ENCODE peak calls at places on chromosomes 5 and 9, in eight cellular contexts. One of them, this sample, is unnamed.

GRCh38 chr9:89999534-90000370 is 394.9 kb downstream of the GADD45G start:
- DNase-seq in GM10248: peak; percentile 83
- DNase-seq in H9: no peak
- DNase-seq in stimulated activated CD4-positive, alpha-beta T cell treated with anti-CD3 and anti-CD28 coated beads, Interleukin-12 subunit alpha, Interleukin-12 subunit beta, amount 100 ng/mL, for 48 hours: peak; percentile 48
- DNase-seq in effector memory CD8-positive, alpha-beta T cell: peak; percentile 6
- DNase-seq in NCI-H774: peak; percentile 88
- DNase-seq in cardiac fibroblast: peak; percentile 50
- DNase-seq in CD8-positive, alpha-beta T cell: peak; percentile 36
- DNase-seq in this sample: no peak

GRCh38 chr9:20302229-20302628 is 320.1 kb downstream of the MLLT3 start:
- DNase-seq in cardiac fibroblast: no peak
- DNase-seq in effector memory CD8-positive, alpha-beta T cell: no peak
- DNase-seq in CD8-positive, alpha-beta T cell: no peak
- DNase-seq in NCI-H774: no peak
- DNase-seq in H9: no peak
- DNase-seq in stimulated activated CD4-positive, alpha-beta T cell treated with anti-CD3 and anti-CD28 coated beads, Interleukin-12 subunit alpha, Interleukin-12 subunit beta, amount 100 ng/mL, for 48 hours: no peak
- DNase-seq in GM10248: no peak
- DNase-seq in this sample: no peak

GRCh38 chr5:41683181-41683580 is 172.8 kb upstream of the PLCXD3 start:
- DNase-seq in effector memory CD8-positive, alpha-beta T cell: no peak
- DNase-seq in cardiac fibroblast: no peak
- DNase-seq in H9: no peak
- DNase-seq in stimulated activated CD4-positive, alpha-beta T cell treated with anti-CD3 and anti-CD28 coated beads, Interleukin-12 subunit alpha, Interleukin-12 subunit beta, amount 100 ng/mL, for 48 hours: no peak
- DNase-seq in GM10248: no peak
- DNase-seq in CD8-positive, alpha-beta T cell: no peak
- DNase-seq in NCI-H774: no peak
- DNase-seq in this sample: no peak

GRCh38 chr5:167696558-167697314 is 594.7 kb upstream of the WWC1 start:
- DNase-seq in effector memory CD8-positive, alpha-beta T cell: no peak
- DNase-seq in cardiac fibroblast: no peak
- DNase-seq in GM10248: no peak
- DNase-seq in NCI-H774: no peak
- DNase-seq in H9: no peak
- DNase-seq in stimulated activated CD4-positive, alpha-beta T cell treated with anti-CD3 and anti-CD28 coated beads, Interleukin-12 subunit alpha, Interleukin-12 subunit beta, amount 100 ng/mL, for 48 hours: no peak
- DNase-seq in CD8-positive, alpha-beta T cell: no peak
- DNase-seq in this sample: no peak

GRCh38 chr5:105739732-105740131 is 1931.0 kb downstream of the EFNA5 start:
- DNase-seq in effector memory CD8-positive, alpha-beta T cell: no peak
- DNase-seq in CD8-positive, alpha-beta T cell: no peak
- DNase-seq in stimulated activated CD4-positive, alpha-beta T cell treated with anti-CD3 and anti-CD28 coated beads, Interleukin-12 subunit alpha, Interleukin-12 subunit beta, amount 100 ng/mL, for 48 hours: no peak
- DNase-seq in GM10248: no peak
- DNase-seq in cardiac fibroblast: no peak
- DNase-seq in NCI-H774: no peak
- DNase-seq in H9: no peak
- DNase-seq in this sample: no peak

GRCh38 chr9:93188426-93189368 is 4.8 kb downstream of the WNK2 start:
- DNase-seq in NCI-H774: no peak
- DNase-seq in stimulated activated CD4-positive, alpha-beta T cell treated with anti-CD3 and anti-CD28 coated beads, Interleukin-12 subunit alpha, Interleukin-12 subunit beta, amount 100 ng/mL, for 48 hours: no peak
- DNase-seq in cardiac fibroblast: no peak
- DNase-seq in H9: no peak
- DNase-seq in CD8-positive, alpha-beta T cell: no peak
- DNase-seq in GM10248: no peak
- DNase-seq in effector memory CD8-positive, alpha-beta T cell: no peak
- DNase-seq in this sample: no peak

GRCh38 chr5:135386886-135387628 is 12.0 kb downstream of the MACROH2A1 start:
- DNase-seq in cardiac fibroblast: peak; percentile 93
- DNase-seq in stimulated activated CD4-positive, alpha-beta T cell treated with anti-CD3 and anti-CD28 coated beads, Interleukin-12 subunit alpha, Interleukin-12 subunit beta, amount 100 ng/mL, for 48 hours: no peak
- DNase-seq in H9: no peak
- DNase-seq in effector memory CD8-positive, alpha-beta T cell: no peak
- DNase-seq in NCI-H774: no peak
- DNase-seq in GM10248: no peak
- DNase-seq in CD8-positive, alpha-beta T cell: no peak
- DNase-seq in this sample: no peak

GRCh38 chr5:84729326-84729725 is 344.6 kb upstream of the EDIL3 start:
- DNase-seq in H9: no peak
- DNase-seq in GM10248: no peak
- DNase-seq in stimulated activated CD4-positive, alpha-beta T cell treated with anti-CD3 and anti-CD28 coated beads, Interleukin-12 subunit alpha, Interleukin-12 subunit beta, amount 100 ng/mL, for 48 hours: no peak
- DNase-seq in NCI-H774: no peak
- DNase-seq in CD8-positive, alpha-beta T cell: no peak
- DNase-seq in effector memory CD8-positive, alpha-beta T cell: no peak
- DNase-seq in cardiac fibroblast: peak; percentile 16
- DNase-seq in this sample: no peak

GRCh38 chr5:139733698-139734491 is 61.7 kb upstream of the PSD2 start:
- DNase-seq in H9: no peak
- DNase-seq in stimulated activated CD4-positive, alpha-beta T cell treated with anti-CD3 and anti-CD28 coated beads, Interleukin-12 subunit alpha, Interleukin-12 subunit beta, amount 100 ng/mL, for 48 hours: no peak
- DNase-seq in GM10248: no peak
- DNase-seq in effector memory CD8-positive, alpha-beta T cell: no peak
- DNase-seq in NCI-H774: no peak
- DNase-seq in CD8-positive, alpha-beta T cell: no peak
- DNase-seq in cardiac fibroblast: no peak
- DNase-seq in this sample: no peak

GRCh38 chr9:89677696-89678393 is 73.0 kb downstream of the GADD45G start:
- DNase-seq in H9: peak; percentile 92
- DNase-seq in effector memory CD8-positive, alpha-beta T cell: no peak
- DNase-seq in stimulated activated CD4-positive, alpha-beta T cell treated with anti-CD3 and anti-CD28 coated beads, Interleukin-12 subunit alpha, Interleukin-12 subunit beta, amount 100 ng/mL, for 48 hours: no peak
- DNase-seq in CD8-positive, alpha-beta T cell: no peak
- DNase-seq in NCI-H774: peak; percentile 63
- DNase-seq in cardiac fibroblast: no peak
- DNase-seq in GM10248: no peak
- DNase-seq in this sample: peak; percentile 70

GRCh38 chr5:139575313-139575646 is 14.1 kb downstream of the UBE2D2 start:
- DNase-seq in NCI-H774: no peak
- DNase-seq in stimulated activated CD4-positive, alpha-beta T cell treated with anti-CD3 and anti-CD28 coated beads, Interleukin-12 subunit alpha, Interleukin-12 subunit beta, amount 100 ng/mL, for 48 hours: no peak
- DNase-seq in H9: no peak
- DNase-seq in cardiac fibroblast: no peak
- DNase-seq in CD8-positive, alpha-beta T cell: no peak
- DNase-seq in GM10248: no peak
- DNase-seq in effector memory CD8-positive, alpha-beta T cell: no peak
- DNase-seq in this sample: no peak

GRCh38 chr5:176677209-176677931 is 30.1 kb downstream of the TSPAN17 start:
- DNase-seq in stimulated activated CD4-positive, alpha-beta T cell treated with anti-CD3 and anti-CD28 coated beads, Interleukin-12 subunit alpha, Interleukin-12 subunit beta, amount 100 ng/mL, for 48 hours: no peak
- DNase-seq in GM10248: no peak
- DNase-seq in cardiac fibroblast: no peak
- DNase-seq in CD8-positive, alpha-beta T cell: no peak
- DNase-seq in NCI-H774: no peak
- DNase-seq in H9: no peak
- DNase-seq in effector memory CD8-positive, alpha-beta T cell: no peak
- DNase-seq in this sample: no peak

This sample was measured in WTC11.